ENCODE peak calls at places on chromosomes 3 and 15, in five cellular contexts. D is kidney, R is endothelial cell of umbilical vein, Y is NCI-H774, O is bronchial epithelial cell. Z is an unnamed sample.
A peak's percentile ranks its signal among the peaks of the same experiment; 100 is the strongest.

GRCh38 chr3:77370413-77370812 is 330.5 kb downstream of the ROBO2 start:
- DNase-seq in D (no peak), R (no peak), Y (no peak), O (peak; percentile 79), Z (peak; percentile 80)

GRCh38 chr15:28023422-28023821 is 75.7 kb downstream of the OCA2 start:
- DNase-seq in D (no peak), R (no peak), Y (no peak), O (no peak), Z (no peak)

GRCh38 chr3:64027708-64028107 is 4.4 kb upstream of the PSMD6 start:
- DNase-seq in D (no peak), R (no peak), Y (no peak), O (no peak), Z (no peak)

GRCh38 chr3:46705751-46706572 is 4.8 kb downstream of the TMIE start:
- DNase-seq in D (peak; percentile 64), R (peak; percentile 39), Y (no peak), O (peak; percentile 42), Z (peak; percentile 54)

GRCh38 chr15:63833246-63833696 is 477 bp downstream of the HERC1 start:
- DNase-seq in D (peak; percentile 82), R (no peak), Y (peak; percentile 6), O (no peak), Z (no peak)

GRCh38 chr3:196662711-196663571 is 23.4 kb downstream of the NRROS start:
- DNase-seq in D (peak; percentile 43), R (no peak), Y (no peak), O (no peak), Z (no peak)

GRCh38 chr15:59685737-59686297 is 3.3 kb downstream of the BNIP2 start:
- DNase-seq in D (no peak), R (peak; percentile 90), Y (no peak), O (no peak), Z (no peak)

GRCh38 chr3:37148208-37148607 is 26.2 kb downstream of the LRRFIP2 start:
- DNase-seq in D (no peak), R (no peak), Y (no peak), O (no peak), Z (no peak)

GRCh38 chr3:195031574-195032003 is 239.4 kb downstream of the XXYLT1 start:
- DNase-seq in D (no peak), R (peak; percentile 87), Y (no peak), O (no peak), Z (no peak)

GRCh38 chr3:197406266-197406665 is 107.9 kb upstream of the DLG1 start:
- DNase-seq in D (peak; percentile 86), R (peak; percentile 88), Y (no peak), O (no peak), Z (no peak)

GRCh38 chr3:193775421-193776077 is 182.5 kb downstream of the OPA1 start:
- DNase-seq in D (no peak), R (no peak), Y (no peak), O (no peak), Z (no peak)

GRCh38 chr3:150319900-150320299 is 88.2 kb upstream of the TSC22D2 start:
- DNase-seq in D (no peak), R (peak; percentile 32), Y (no peak), O (peak; percentile 100), Z (peak; percentile 95)

Z was measured in foreskin keratinocyte.